ENCODE peak calls at places on chromosomes 6 and 20, in six cellular contexts. P, A, F, Z, Y and E are unnamed samples.

GRCh38 chr20:38612921-38613320 is 11.3 kb downstream of the ARHGAP40 start:
- DNase-seq in P (no peak), Z (no peak), Y (no peak), A (no peak), F (no peak), E (no peak)

GRCh38 chr6:167422934-167423333 is 98.0 kb downstream of the TTLL2 start:
- DNase-seq in Z (no peak), A (no peak), P (no peak), Y (no peak), F (no peak), E (no peak)

GRCh38 chr6:11207199-11207968 is 25.1 kb downstream of the NEDD9 start:
- DNase-seq in F (peak; percentile 62), P (no peak), A (no peak), Y (peak; percentile 98), Z (peak; percentile 82), E (peak; percentile 71)

GRCh38 chr6:89254569-89254968 is 37.4 kb upstream of the GABRR1 start:
- DNase-seq in Z (no peak), A (no peak), F (no peak), Y (no peak), P (no peak), E (no peak)

GRCh38 chr20:17557675-17558006 is 12.2 kb upstream of the DSTN start:
- DNase-seq in A (no peak), Z (no peak), Y (peak; percentile 50), P (no peak), F (no peak), E (peak; percentile 37)

GRCh38 chr20:688809-689208 is 13.2 kb upstream of the SCRT2 start:
- DNase-seq in F (no peak), Z (peak; percentile 41), P (no peak), A (peak; percentile 58), Y (peak; percentile 41), E (no peak)

GRCh38 chr6:26175428-26176181 is 88.4 kb downstream of the HFE start:
- DNase-seq in Z (no peak), Y (peak; percentile 72), P (peak; percentile 54), F (no peak), A (no peak), E (peak; percentile 62)

GRCh38 chr6:4459032-4459431 is 317.2 kb upstream of the CDYL start:
- DNase-seq in Z (no peak), Y (peak; percentile 35), F (no peak), A (no peak), P (no peak), E (no peak)

GRCh38 chr6:134539865-134540323 is 222.0 kb upstream of the SGK1 start:
- DNase-seq in Y (no peak), P (no peak), F (no peak), Z (no peak), A (no peak), E (no peak)

GRCh38 chr6:85798934-85799490 is 156.3 kb upstream of the SYNCRIP start:
- DNase-seq in P (no peak), A (no peak), Z (no peak), F (no peak), Y (no peak), E (no peak)

GRCh38 chr6:166671434-166672061 is 44.5 kb upstream of the RPS6KA2 start:
- DNase-seq in P (no peak), A (no peak), Y (no peak), Z (no peak), F (peak; percentile 24), E (no peak)

GRCh38 chr20:58378704-58379103 is 10.3 kb upstream of the VAPB start:
- DNase-seq in Z (no peak), P (no peak), A (no peak), F (no peak), Y (no peak), E (no peak)

GRCh38 chr6:142444800-142445405 is 143.1 kb downstream of the ADGRG6 start:
- DNase-seq in Y (no peak), F (no peak), P (no peak), Z (no peak), A (no peak), E (no peak)

GRCh38 chr6:14848019-14848418 is 397.9 kb upstream of the JARID2 start:
- DNase-seq in F (no peak), Y (no peak), Z (no peak), A (no peak), P (no peak), E (no peak)

GRCh38 chr20:23152308-23152892 is 66.3 kb upstream of the CD93 start:
- DNase-seq in A (no peak), Y (peak; percentile 90), F (no peak), Z (no peak), P (peak; percentile 27), E (peak; percentile 49)

GRCh38 chr6:113565306-113565705 is 291.8 kb upstream of the MARCKS start:
- DNase-seq in Z (no peak), Y (no peak), F (no peak), P (no peak), A (no peak), E (no peak)

DNA sequence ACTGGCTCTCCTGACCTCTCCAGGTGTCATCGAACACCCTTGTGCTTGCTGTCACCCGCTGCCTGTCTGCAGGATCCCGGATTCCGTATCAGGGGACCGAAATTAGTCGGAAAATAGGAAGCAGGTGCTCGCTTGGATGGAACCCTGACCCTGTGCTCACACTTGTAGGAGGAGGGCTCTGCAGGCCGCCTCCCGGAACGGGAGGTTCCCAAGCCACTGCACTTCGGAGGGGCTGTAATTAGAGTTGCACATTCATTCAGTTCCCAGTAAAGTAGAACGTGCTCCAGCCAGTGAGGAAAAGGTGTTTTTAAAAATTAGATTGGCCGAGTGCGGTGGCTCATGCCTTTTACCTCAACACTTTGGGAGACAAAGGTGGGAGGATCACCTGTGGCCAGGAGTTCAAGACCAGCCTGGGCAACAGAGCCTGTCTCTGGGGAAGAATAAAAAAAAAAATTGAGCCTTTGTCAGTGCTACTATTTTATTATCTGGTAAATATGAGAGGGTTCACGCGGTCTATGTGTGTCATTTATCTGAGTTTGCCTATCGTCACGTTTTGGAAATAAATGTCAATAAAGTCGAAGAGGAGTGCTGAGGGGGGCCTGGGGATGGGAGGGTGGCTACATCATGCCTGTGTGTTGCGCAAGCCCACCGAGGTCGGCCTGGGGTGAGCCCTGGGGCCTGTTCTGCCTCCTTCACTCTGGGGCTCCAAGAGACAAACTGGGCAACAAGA is 1.5 kb upstream of the GMEB2 start:
- DNase-seq in Z (no peak), F (no peak), A (peak; percentile 87), P (no peak), Y (peak; percentile 88), E (peak; percentile 76)
- TF ChIP-seq POLR2A in Z (no peak), F (no peak), A (no peak), P (no peak), Y (peak; percentile 83), E (peak; percentile 69)

DNA sequence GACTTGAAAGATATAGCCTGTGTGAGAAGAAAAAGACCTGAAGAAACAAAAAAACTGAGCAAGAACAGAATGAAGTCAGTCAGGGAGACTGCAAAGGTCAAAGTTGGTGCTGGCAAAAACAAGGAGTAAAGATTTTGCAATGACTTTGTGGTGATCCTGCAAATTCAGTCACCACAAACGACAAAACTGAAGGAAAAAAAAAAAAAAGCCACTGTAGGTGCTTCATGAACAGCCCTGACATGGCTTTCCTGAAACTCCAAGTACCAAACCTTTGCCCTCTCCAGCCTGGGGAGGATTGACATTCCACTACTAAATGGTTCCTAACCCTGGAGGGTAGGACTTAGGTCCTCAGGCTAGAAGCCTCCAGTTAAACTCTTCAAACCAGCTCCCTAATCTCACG is 114.7 kb upstream of the BEND3 start:
- DNase-seq in Z (no peak), P (no peak), Y (no peak), F (no peak), A (no peak), E (no peak)
- H3K27ac ChIP-seq in Z (no peak overlapping the region), P (no peak overlapping the region), Y (peak overlapping the region; percentile 43), F (no peak overlapping the region), A (no peak overlapping the region), E (no peak overlapping the region)

DNA sequence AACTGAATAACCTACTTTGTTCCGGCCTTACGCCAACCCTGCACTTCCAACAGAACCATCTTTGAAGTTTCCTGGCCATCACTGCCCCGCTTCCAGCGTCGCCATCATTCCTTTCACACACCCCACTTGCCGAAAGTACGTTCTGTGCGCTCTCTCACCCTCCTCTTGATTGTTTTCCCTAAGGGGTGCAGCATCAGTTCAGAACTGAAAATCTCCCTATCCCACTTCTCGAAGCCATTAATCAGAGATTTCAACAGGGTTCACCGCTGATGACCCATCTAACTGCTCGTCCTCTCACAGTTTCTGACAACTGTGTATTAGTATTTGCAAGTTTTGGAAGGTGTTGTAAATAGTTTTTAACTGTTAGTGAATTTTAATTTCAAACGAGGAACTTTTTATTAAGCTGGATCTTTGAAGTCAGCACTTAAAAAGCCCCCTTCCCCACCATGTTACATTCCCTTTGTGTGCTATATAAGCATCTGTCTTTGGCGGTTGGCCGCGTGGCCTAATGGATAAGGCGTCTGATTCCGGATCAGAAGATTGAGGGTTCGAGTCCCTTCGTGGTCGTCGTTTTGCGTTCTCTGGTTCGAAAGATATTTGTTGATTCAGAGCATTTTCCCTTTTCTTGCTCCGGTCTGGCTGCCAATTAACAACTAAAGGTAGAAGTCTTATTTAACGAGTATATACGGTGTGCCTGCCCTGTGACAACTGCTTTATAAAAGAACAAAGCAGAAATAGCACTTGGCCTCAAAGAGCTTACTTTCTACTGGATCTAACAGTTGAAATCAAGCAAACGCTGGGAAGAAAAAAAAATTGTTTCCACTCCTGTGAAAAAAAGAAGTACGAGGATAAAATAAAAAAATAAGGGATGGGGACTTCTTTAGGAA is 42.6 kb downstream of the TRIM27 start:
- DNase-seq in Z (no peak), Y (peak; percentile 82), P (peak; percentile 96), F (peak; percentile 71), A (no peak), E (peak; percentile 71)
- TF ChIP-seq POLR2AphosphoS5 in Z (no peak), Y (no peak), P (no peak), F (peak; percentile 36), A (no peak), E (no peak)

GRCh38 chr6:43247115-43247999 is 4.1 kb downstream of the TTBK1 start:
- DNase-seq in Z (no peak), A (peak; percentile 97), Y (peak; percentile 58), F (peak; percentile 78), P (no peak), E (peak; percentile 83)
- TF ChIP-seq POLR2A in Z (no peak), A (no peak), Y (no peak), F (no peak), P (no peak), E (no peak)

GRCh38 chr20:62128499-62128898 is 6.2 kb downstream of the LSM14B start:
- DNase-seq in Z (no peak), Y (no peak), A (no peak), F (no peak), P (no peak), E (no peak)
- H3K27ac ChIP-seq in Z (no peak overlapping the region), Y (no peak overlapping the region), A (no peak overlapping the region), F (no peak overlapping the region), P (no peak overlapping the region), E (no peak overlapping the region)